ENCODE peak calls at places on chromosomes 6 and 20, in ten cellular contexts. E, X, Q, O, D, P, T, I, V and G are unnamed samples.

GRCh38 chr6:30127238-30128093 is 8.5 kb upstream of the TRIM40 start:
- DNase-seq in I (no peak), X (no peak), E (no peak), O (no peak), D (no peak), T (no peak), Q (peak; percentile 12), V (no peak), P (no peak), G (no peak)

GRCh38 chr6:139062921-139063320 is 34.4 kb downstream of the ABRACL start:
- DNase-seq in O (no peak), D (no peak), I (no peak), E (no peak), V (no peak), Q (no peak), P (no peak), T (no peak), X (no peak), G (no peak)

GRCh38 chr6:42440027-42440426 is 11.7 kb downstream of the TRERF1 start:
- DNase-seq in P (no peak), I (no peak), D (no peak), T (no peak), V (no peak), E (no peak), O (no peak), X (no peak), Q (peak; percentile 75), G (no peak)

GRCh38 chr20:11193241-11193640 is 519.4 kb upstream of the JAG1 start:
- DNase-seq in Q (no peak), V (no peak), X (no peak), D (no peak), T (no peak), O (peak; percentile 21), I (no peak), E (no peak), P (no peak), G (no peak)

GRCh38 chr6:139891471-139891870 is 517.0 kb upstream of the CITED2 start:
- DNase-seq in P (no peak), O (no peak), V (no peak), E (no peak), D (no peak), X (no peak), T (no peak), Q (no peak), I (no peak), G (no peak)

GRCh38 chr6:88031550-88031949 is 16.1 kb upstream of the SPACA1 start:
- DNase-seq in Q (no peak), O (no peak), T (no peak), V (no peak), P (no peak), X (no peak), E (no peak), D (no peak), I (no peak), G (no peak)

GRCh38 chr6:133610271-133610840 is 278.6 kb upstream of the TCF21 start:
- DNase-seq in O (peak; percentile 73), D (no peak), P (no peak), T (no peak), E (no peak), I (no peak), V (no peak), X (no peak), Q (no peak), G (no peak)

GRCh38 chr6:41577865-41578713 is 31.9 kb downstream of the FOXP4 start:
- DNase-seq in P (no peak), X (no peak), O (peak; percentile 81), I (no peak), Q (peak; percentile 57), V (no peak), E (no peak), D (peak; percentile 98), T (no peak), G (no peak)

GRCh38 chr6:4281341-4282293 is 146.2 kb upstream of the ECI2 start:
- DNase-seq in O (no peak), D (peak; percentile 33), T (no peak), P (peak; percentile 82), I (no peak), V (no peak), E (peak; percentile 72), Q (peak; percentile 61), X (peak; percentile 44), G (no peak)

GRCh38 chr6:89251170-89251569 is 34.0 kb upstream of the GABRR1 start:
- DNase-seq in T (no peak), D (no peak), P (no peak), X (no peak), Q (no peak), I (no peak), E (no peak), O (peak; percentile 21), V (no peak), G (no peak)

GRCh38 chr6:18397701-18398100 is 10.6 kb downstream of the RNF144B start:
- DNase-seq in X (no peak), T (no peak), D (no peak), I (no peak), V (no peak), O (no peak), E (no peak), Q (no peak), P (peak; percentile 40), G (no peak)

GRCh38 chr6:77463308-77463880 is at the start of gene HTR1B:
- DNase-seq in Q (peak; percentile 63), P (no peak), V (no peak), X (peak; percentile 12), E (peak; percentile 20), D (no peak), T (no peak), I (no peak), O (no peak), G (no peak)

GRCh38 chr20:52130406-52130805 is 61.2 kb downstream of the ZFP64 start:
- DNase-seq in P (no peak), O (peak; percentile 7), D (no peak), V (no peak), X (no peak), T (no peak), I (no peak), Q (no peak), E (no peak), G (no peak)

GRCh38 chr20:43681468-43681942 is 14.6 kb downstream of the MYBL2 start:
- DNase-seq in V (no peak), X (no peak), Q (peak; percentile 30), I (no peak), P (no peak), D (peak; percentile 43), E (no peak), O (no peak), T (no peak), G (no peak)

GRCh38 chr20:63092660-63093215 is 86.0 kb upstream of the BHLHE23 start:
- DNase-seq in O (no peak), V (no peak), P (peak; percentile 7), I (no peak), X (no peak), Q (no peak), E (no peak), T (peak; percentile 1), D (no peak), G (no peak)

GRCh38 chr6:33616113-33616512 is 5.0 kb upstream of the ITPR3 start:
- DNase-seq in D (no peak), E (no peak), V (no peak), X (no peak), P (no peak), O (no peak), I (no peak), T (no peak), Q (no peak), G (no peak)

GRCh38 chr20:25865715-25866656 is 169.3 kb upstream of the ZNF337 start:
- DNase-seq in X (peak; percentile 76), T (peak; percentile 44), I (peak; percentile 56), P (peak; percentile 53), E (peak; percentile 71), D (peak; percentile 81), Q (peak; percentile 79), O (peak; percentile 54), V (peak; percentile 46), G (no peak)

GRCh38 chr20:10501377-10501776 is 66.3 kb downstream of the SLX4IP start:
- DNase-seq in E (no peak), O (no peak), X (no peak), Q (no peak), V (no peak), P (no peak), D (peak; percentile 66), T (peak; percentile 5), I (no peak), G (no peak)

GRCh38 chr6:160358225-160359119 is 10.3 kb downstream of the SLC22A3 start:
- DNase-seq in D (no peak), O (no peak), T (no peak), V (no peak), E (no peak), Q (no peak), P (no peak), I (no peak), X (no peak), G (no peak)

GRCh38 chr6:10112871-10113584 is 301.8 kb downstream of the TFAP2A start:
- DNase-seq in V (no peak), O (no peak), I (no peak), X (no peak), D (no peak), P (no peak), T (no peak), E (no peak), Q (peak; percentile 44), G (no peak)

GRCh38 chr6:24448828-24449525 is 40.4 kb downstream of the GPLD1 start:
- DNase-seq in O (no peak), I (no peak), E (no peak), V (no peak), Q (no peak), X (no peak), P (no peak), D (no peak), T (no peak), G (no peak)

GRCh38 chr6:33217246-33217645 is 8.9 kb downstream of the RING1 start:
- DNase-seq in V (no peak), D (no peak), X (no peak), E (no peak), P (no peak), O (no peak), I (no peak), T (no peak), Q (no peak), G (no peak)

GRCh38 chr6:106145741-106146227 is 59.6 kb downstream of the PRDM1 start:
- DNase-seq in Q (no peak), I (no peak), D (no peak), O (peak; percentile 56), T (no peak), P (no peak), E (peak; percentile 33), V (no peak), X (no peak), G (peak; percentile 68)

GRCh38 chr6:106520711-106521367 is 108.5 kb downstream of the RTN4IP1 start:
- DNase-seq in I (peak; percentile 64), P (peak; percentile 23), Q (no peak), D (no peak), E (peak; percentile 58), X (no peak), T (peak; percentile 75), O (no peak), V (no peak), G (peak; percentile 61)

GRCh38 chr6:38572186-38572813 is 67.4 kb downstream of the BTBD9 start:
- DNase-seq in P (no peak), T (no peak), E (peak; percentile 12), X (no peak), I (no peak), D (no peak), O (no peak), Q (no peak), V (no peak), G (no peak)

GRCh38 chr6:114075300-114075699 is 104.4 kb upstream of the HDAC2 start:
- DNase-seq in O (no peak), E (no peak), Q (no peak), I (no peak), X (no peak), T (no peak), P (no peak), D (no peak), V (no peak), G (no peak)

GRCh38 chr6:43671801-43672690 is 15.5 kb downstream of the MRPS18A start:
- DNase-seq in I (no peak), O (no peak), Q (no peak), X (peak; percentile 30), V (no peak), D (no peak), E (no peak), P (no peak), T (no peak), G (no peak)